ENCODE peak calls at places on chromosomes 7 and 10, in six cellular contexts. Q is caudate nucleus; K is heart left ventricle; B is ACHN; G is activated naive CD4-positive, alpha-beta T cell treated with anti-CD3 and anti-CD28 coated beads, Interleukin-2, amount 50 U/mL, for 16 hours; L is iPS-NIHi11. S is an unnamed sample.

GRCh38 chr10:129963831-129964501 is at the start of gene EBF3:
- DNase-seq in Q (no peak), K (peak), B (peak), G (peak), L (peak), S (no peak)

GRCh38 chr10:73119952-73120351 is 9.7 kb downstream of the NUDT13 start:
- DNase-seq in Q (no peak), K (no peak), B (no peak), G (no peak), L (no peak), S (no peak)

GRCh38 chr7:117283371-117283770 is 39.5 kb downstream of the WNT2 start:
- DNase-seq in Q (no peak), K (no peak), B (no peak), G (no peak), L (no peak), S (no peak)

GRCh38 chr10:33509231-33509871 is 174.9 kb upstream of the NRP1 start:
- DNase-seq in Q (no peak), K (peak), B (peak), G (no peak), L (no peak), S (peak)

GRCh38 chr10:11823122-11823988 is at the start of gene PROSER2:
- DNase-seq in Q (no peak), K (peak), B (peak), G (peak), L (peak), S (no peak)

GRCh38 chr10:91190388-91190870 is 30.0 kb upstream of the PCGF5 start:
- DNase-seq in Q (no peak), K (no peak), B (no peak), G (no peak), L (no peak), S (no peak)

GRCh38 chr10:92567952-92568600 is 5.8 kb downstream of the IDE start:
- DNase-seq in Q (no peak), K (no peak), B (peak), G (no peak), L (peak), S (no peak)

GRCh38 chr10:29517352-29517923 is 117.3 kb downstream of the SVIL start:
- DNase-seq in Q (no peak), K (no peak), B (peak), G (no peak), L (peak), S (no peak)

GRCh38 chr7:85469446-85469970 is 282.7 kb upstream of the SEMA3D start:
- DNase-seq in Q (no peak), K (no peak), B (no peak), G (no peak), L (no peak), S (no peak)

GRCh38 chr10:28548781-28549498 is 16.0 kb downstream of the WAC start:
- DNase-seq in Q (no peak), K (no peak), B (peak), G (no peak), L (no peak), S (no peak)

GRCh38 chr7:100132126-100132525 is 5.4 kb downstream of the MBLAC1 start:
- DNase-seq in Q (no peak), K (no peak), B (no peak), G (no peak), L (no peak), S (no peak)

GRCh38 chr7:41964849-41965745 is 262.2 kb upstream of the INHBA start:
- DNase-seq in Q (no peak), K (no peak), B (no peak), G (no peak), L (no peak), S (no peak)

GRCh38 chr7:14207711-14208110 is 218.2 kb upstream of the ETV1 start:
- DNase-seq in Q (no peak), K (no peak), B (no peak), G (no peak), L (no peak), S (no peak)

GRCh38 chr7:44235582-44236332 is 35.0 kb downstream of the YKT6 start:
- DNase-seq in Q (no peak), K (no peak), B (no peak), G (no peak), L (no peak), S (no peak)

GRCh38 chr7:146655928-146656797 is 539.6 kb downstream of the CNTNAP2 start:
- DNase-seq in Q (no peak), K (no peak), B (no peak), G (no peak), L (no peak), S (no peak)

GRCh38 chr7:79175390-79175789 is 278.1 kb downstream of the MAGI2 start:
- DNase-seq in Q (no peak), K (no peak), B (no peak), G (no peak), L (no peak), S (no peak)

GRCh38 chr10:74923556-74923955 is 97.2 kb downstream of the KAT6B start:
- DNase-seq in Q (no peak), K (no peak), B (peak), G (no peak), L (no peak), S (no peak)

S was measured in thoracic aorta.